ENCODE peak calls at places on chromosomes 1 and 21, in six cellular contexts. C, Y, P, K, R and G are unnamed samples.

GRCh38 chr21:31191553-31191952 is 152.5 kb downstream of the TIAM1 start:
- DNase-seq in C (no peak), R (no peak), Y (no peak), P (no peak), K (no peak), G (no peak)

GRCh38 chr1:243287652-243288051 is 31.8 kb downstream of the SDCCAG8 start:
- DNase-seq in Y (peak), C (peak), P (no peak), R (peak), K (no peak), G (peak)

GRCh38 chr1:35691080-35691479 is 27.6 kb downstream of the C1orf216 start:
- DNase-seq in P (no peak), R (no peak), K (no peak), C (no peak), Y (no peak), G (no peak)

GRCh38 chr1:221337106-221337505 is 404.8 kb downstream of the DUSP10 start:
- DNase-seq in R (no peak), C (no peak), Y (no peak), K (no peak), P (no peak), G (no peak)

GRCh38 chr1:69455718-69456117 is 112.0 kb upstream of the LRRC7 start:
- DNase-seq in C (no peak), Y (no peak), P (no peak), K (no peak), R (no peak), G (no peak)

GRCh38 chr1:228274452-228275153 is 66.8 kb downstream of the OBSCN start:
- DNase-seq in C (no peak), P (no peak), R (no peak), Y (no peak), K (no peak), G (no peak)

GRCh38 chr1:212110617-212111016 is 75.1 kb downstream of the DTL start:
- DNase-seq in Y (peak), K (no peak), P (no peak), R (no peak), C (peak), G (no peak)

GRCh38 chr1:101002551-101002950 is 23.0 kb downstream of the DPH5 start:
- DNase-seq in Y (no peak), K (no peak), P (no peak), C (peak), R (no peak), G (no peak)

GRCh38 chr1:229993060-229993459 is 74.0 kb upstream of the GALNT2 start:
- DNase-seq in R (no peak), P (no peak), Y (no peak), C (no peak), K (no peak), G (no peak)

GRCh38 chr1:232143315-232143886 is 486.5 kb downstream of the SIPA1L2 start:
- DNase-seq in P (no peak), K (no peak), R (no peak), C (peak), Y (no peak), G (no peak)

GRCh38 chr1:184486761-184487445 is 100.1 kb downstream of the C1orf21 start:
- DNase-seq in K (no peak), Y (no peak), P (no peak), C (no peak), R (no peak), G (no peak)

GRCh38 chr21:29320021-29320420 is 21.3 kb downstream of the BACH1 start:
- DNase-seq in C (no peak), R (no peak), K (no peak), P (no peak), Y (no peak), G (no peak)

DNA sequence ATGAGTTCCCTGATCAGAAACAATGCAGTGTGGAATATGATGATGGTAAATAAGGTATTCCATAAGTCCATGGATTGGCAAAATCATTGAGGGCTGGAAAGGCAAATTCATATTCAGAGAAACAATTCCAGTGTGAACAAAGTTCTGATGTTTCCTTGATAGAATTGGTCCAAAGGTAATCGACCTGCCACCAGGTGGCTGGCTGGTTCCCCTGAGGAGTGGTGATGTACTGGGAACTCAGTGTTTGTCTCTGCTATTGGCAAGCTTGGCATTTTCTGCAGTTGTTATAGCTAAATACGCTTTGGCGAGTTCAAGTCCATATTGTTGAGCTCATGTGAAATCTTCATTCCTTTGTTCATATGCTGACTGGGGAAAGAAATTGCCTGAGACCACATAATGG is 165.5 kb upstream of the PTGFR start:
- DNase-seq in C (no peak), Y (no peak), R (no peak), K (no peak), P (no peak), G (no peak)
- TF ChIP-seq CTCF in C (no peak), Y (no peak), R (no peak), K (no peak), P (no peak), G (no peak)

GRCh38 chr1:110338200-110339039 is 757 bp upstream of the RBM15 start:
- DNase-seq in C (peak), Y (no peak), P (peak), R (peak), K (peak), G (peak)
- TF ChIP-seq CTCF in C (peak), Y (peak), P (peak), R (peak), K (peak), G (peak)

GRCh38 chr1:9576903-9577302 is 11.8 kb upstream of the TMEM201 start:
- DNase-seq in K (no peak), R (no peak), Y (no peak), C (no peak), P (no peak), G (no peak)
- TF ChIP-seq CTCF in K (no peak), R (no peak), Y (peak), C (no peak), P (no peak), G (no peak)

DNA sequence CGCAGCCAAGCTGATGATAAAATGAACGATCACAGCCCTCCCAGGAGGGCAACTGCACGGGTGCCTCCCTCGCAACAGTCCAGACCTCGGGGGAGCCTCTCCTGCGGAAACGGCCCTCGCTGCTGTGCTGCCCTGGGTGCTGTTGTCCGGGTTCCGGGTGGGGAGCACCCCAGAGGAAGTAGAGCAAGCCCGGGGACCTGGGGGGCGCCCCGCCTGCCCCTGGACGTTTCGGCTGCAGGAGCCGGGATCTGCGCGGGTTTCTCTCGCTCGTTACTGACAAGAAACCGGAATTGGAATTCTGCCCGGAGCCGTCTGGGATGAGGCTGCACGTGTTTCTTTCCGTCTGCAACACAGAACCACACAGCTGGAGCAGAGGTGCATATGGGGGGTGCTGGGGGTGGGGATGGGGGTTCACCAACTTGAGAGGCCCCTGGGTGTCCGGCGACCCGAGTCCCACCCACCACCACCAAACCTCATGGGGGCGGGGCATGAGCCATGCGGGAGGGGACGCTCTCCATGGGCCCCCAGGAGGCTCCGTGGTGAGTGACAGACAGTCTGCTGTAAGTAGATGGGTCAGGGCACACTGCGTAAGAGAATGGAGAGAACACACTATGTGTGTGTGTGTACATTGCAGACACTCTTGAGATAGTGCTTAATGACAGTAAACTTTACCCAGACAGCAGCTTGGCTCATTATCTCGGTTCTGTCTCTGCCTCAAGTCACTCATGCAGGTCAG is 261.4 kb upstream of the C1orf174 start:
- DNase-seq in P (no peak), R (no peak), Y (no peak), C (no peak), K (no peak), G (no peak)
- TF ChIP-seq CTCF in P (no peak), R (no peak), Y (no peak), C (no peak), K (no peak), G (no peak)